ENCODE peak calls at places on chromosomes 7 and 10, in four cellular contexts. One of them, this sample, is unnamed.

GRCh38 chr7:107267138-107267537 is 98.3 kb downstream of the HBP1 start:
- DNase-seq in PC-3: no peak
- DNase-seq in naive thymus-derived CD4-positive, alpha-beta T cell: no peak
- DNase-seq in lower lobe of right lung: no peak
- DNase-seq in this sample: no peak

GRCh38 chr7:51224811-51225581 is 91.6 kb downstream of the COBL start:
- DNase-seq in lower lobe of right lung: peak
- DNase-seq in PC-3: peak
- DNase-seq in naive thymus-derived CD4-positive, alpha-beta T cell: no peak
- DNase-seq in this sample: no peak

GRCh38 chr7:102061981-102062390 is 224.7 kb upstream of the SH2B2 start:
- DNase-seq in PC-3: no peak
- DNase-seq in naive thymus-derived CD4-positive, alpha-beta T cell: peak
- DNase-seq in lower lobe of right lung: peak
- DNase-seq in this sample: no peak

GRCh38 chr10:35089641-35090161 is 440 bp downstream of the CUL2 start:
- DNase-seq in naive thymus-derived CD4-positive, alpha-beta T cell: no peak
- DNase-seq in lower lobe of right lung: no peak
- DNase-seq in PC-3: peak
- DNase-seq in this sample: peak

GRCh38 chr7:50348469-50349162 is 44.1 kb downstream of the IKZF1 start:
- DNase-seq in PC-3: no peak
- DNase-seq in lower lobe of right lung: no peak
- DNase-seq in naive thymus-derived CD4-positive, alpha-beta T cell: no peak
- DNase-seq in this sample: no peak

GRCh38 chr7:152899004-152899403 is 139.5 kb downstream of the ACTR3B start:
- DNase-seq in naive thymus-derived CD4-positive, alpha-beta T cell: no peak
- DNase-seq in PC-3: no peak
- DNase-seq in lower lobe of right lung: no peak
- DNase-seq in this sample: no peak

GRCh38 chr7:131281649-131282048 is 46.0 kb upstream of the MKLN1 start:
- DNase-seq in naive thymus-derived CD4-positive, alpha-beta T cell: no peak
- DNase-seq in PC-3: no peak
- DNase-seq in lower lobe of right lung: no peak
- DNase-seq in this sample: no peak

GRCh38 chr7:43737467-43738127 is 8.3 kb upstream of the COA1 start:
- DNase-seq in PC-3: no peak
- DNase-seq in naive thymus-derived CD4-positive, alpha-beta T cell: no peak
- DNase-seq in lower lobe of right lung: no peak
- DNase-seq in this sample: no peak

GRCh38 chr10:49408437-49409306 is 12.8 kb upstream of the DRGX start:
- DNase-seq in lower lobe of right lung: no peak
- DNase-seq in naive thymus-derived CD4-positive, alpha-beta T cell: no peak
- DNase-seq in PC-3: peak
- DNase-seq in this sample: no peak

GRCh38 chr10:23351914-23352313 is 7.3 kb upstream of the C10orf67 start:
- DNase-seq in naive thymus-derived CD4-positive, alpha-beta T cell: no peak
- DNase-seq in lower lobe of right lung: no peak
- DNase-seq in PC-3: peak
- DNase-seq in this sample: no peak

GRCh38 chr10:15313034-15313433 is 58.1 kb downstream of the FAM171A1 start:
- DNase-seq in naive thymus-derived CD4-positive, alpha-beta T cell: no peak
- DNase-seq in lower lobe of right lung: no peak
- DNase-seq in PC-3: no peak
- DNase-seq in this sample: no peak

GRCh38 chr7:31073486-31074383 is 21.6 kb downstream of the ADCYAP1R1 start:
- DNase-seq in lower lobe of right lung: peak
- DNase-seq in PC-3: peak
- DNase-seq in naive thymus-derived CD4-positive, alpha-beta T cell: no peak
- DNase-seq in this sample: no peak

GRCh38 chr10:72800000-72800740 is 93.4 kb upstream of the OIT3 start:
- DNase-seq in naive thymus-derived CD4-positive, alpha-beta T cell: no peak
- DNase-seq in lower lobe of right lung: no peak
- DNase-seq in PC-3: peak
- DNase-seq in this sample: no peak

GRCh38 chr7:84194484-84195260 is at the start of gene SEMA3A:
- DNase-seq in naive thymus-derived CD4-positive, alpha-beta T cell: peak
- DNase-seq in PC-3: peak
- DNase-seq in lower lobe of right lung: no peak
- DNase-seq in this sample: peak

GRCh38 chr7:2939193-2939885 is 95.2 kb upstream of the GNA12 start:
- DNase-seq in naive thymus-derived CD4-positive, alpha-beta T cell: no peak
- DNase-seq in PC-3: peak
- DNase-seq in lower lobe of right lung: peak
- DNase-seq in this sample: no peak

GRCh38 chr7:11540271-11540761 is 291.7 kb downstream of the THSD7A start:
- DNase-seq in lower lobe of right lung: no peak
- DNase-seq in naive thymus-derived CD4-positive, alpha-beta T cell: no peak
- DNase-seq in PC-3: peak
- DNase-seq in this sample: no peak

GRCh38 chr7:4939971-4940720 is 18.8 kb downstream of the MMD2 start:
- DNase-seq in PC-3: no peak
- DNase-seq in naive thymus-derived CD4-positive, alpha-beta T cell: no peak
- DNase-seq in lower lobe of right lung: no peak
- DNase-seq in this sample: no peak

GRCh38 chr7:106180721-106181120 is 68.6 kb upstream of the SYPL1 start:
- DNase-seq in lower lobe of right lung: no peak
- DNase-seq in PC-3: no peak
- DNase-seq in naive thymus-derived CD4-positive, alpha-beta T cell: no peak
- DNase-seq in this sample: no peak

GRCh38 chr7:23514755-23515154 is 17.0 kb downstream of the TRA2A start:
- DNase-seq in naive thymus-derived CD4-positive, alpha-beta T cell: no peak
- DNase-seq in lower lobe of right lung: no peak
- DNase-seq in PC-3: no peak
- DNase-seq in this sample: no peak

GRCh38 chr7:116438274-116438673 is 61.3 kb upstream of the CAV2 start:
- DNase-seq in PC-3: peak
- DNase-seq in lower lobe of right lung: no peak
- DNase-seq in naive thymus-derived CD4-positive, alpha-beta T cell: no peak
- DNase-seq in this sample: no peak

GRCh38 chr10:25504838-25505237 is 330.0 kb downstream of the GPR158 start:
- DNase-seq in PC-3: no peak
- DNase-seq in naive thymus-derived CD4-positive, alpha-beta T cell: no peak
- DNase-seq in lower lobe of right lung: no peak
- DNase-seq in this sample: no peak

GRCh38 chr7:92778972-92779371 is 57.4 kb downstream of the CDK6 start:
- DNase-seq in lower lobe of right lung: no peak
- DNase-seq in naive thymus-derived CD4-positive, alpha-beta T cell: no peak
- DNase-seq in PC-3: no peak
- DNase-seq in this sample: no peak

GRCh38 chr10:92087750-92088395 is 164.3 kb downstream of the BTAF1 start:
- DNase-seq in PC-3: peak
- DNase-seq in naive thymus-derived CD4-positive, alpha-beta T cell: no peak
- DNase-seq in lower lobe of right lung: peak
- DNase-seq in this sample: peak

GRCh38 chr7:26197153-26198115 is 3.1 kb downstream of the HNRNPA2B1 start:
- DNase-seq in PC-3: no peak
- DNase-seq in lower lobe of right lung: no peak
- DNase-seq in naive thymus-derived CD4-positive, alpha-beta T cell: no peak
- DNase-seq in this sample: no peak

GRCh38 chr10:132685121-132685891 is 100.6 kb downstream of the NKX6-2 start:
- DNase-seq in naive thymus-derived CD4-positive, alpha-beta T cell: no peak
- DNase-seq in lower lobe of right lung: peak
- DNase-seq in PC-3: peak
- DNase-seq in this sample: no peak

GRCh38 chr10:29630205-29631048 is 4.3 kb downstream of the SVIL start:
- DNase-seq in PC-3: peak
- DNase-seq in naive thymus-derived CD4-positive, alpha-beta T cell: no peak
- DNase-seq in lower lobe of right lung: no peak
- DNase-seq in this sample: no peak

GRCh38 chr10:92571649-92572048 is 2.2 kb downstream of the IDE start:
- DNase-seq in naive thymus-derived CD4-positive, alpha-beta T cell: no peak
- DNase-seq in lower lobe of right lung: no peak
- DNase-seq in PC-3: no peak
- DNase-seq in this sample: no peak

GRCh38 chr7:43337811-43338210 is 225.4 kb downstream of the HECW1 start:
- DNase-seq in naive thymus-derived CD4-positive, alpha-beta T cell: no peak
- DNase-seq in lower lobe of right lung: no peak
- DNase-seq in PC-3: no peak
- DNase-seq in this sample: no peak

GRCh38 chr10:80182986-80183385 is 22.4 kb downstream of the ANXA11 start:
- DNase-seq in naive thymus-derived CD4-positive, alpha-beta T cell: no peak
- DNase-seq in lower lobe of right lung: no peak
- DNase-seq in PC-3: no peak
- DNase-seq in this sample: no peak

GRCh38 chr7:46156835-46157234 is 235.8 kb upstream of the IGFBP3 start:
- DNase-seq in lower lobe of right lung: no peak
- DNase-seq in PC-3: no peak
- DNase-seq in naive thymus-derived CD4-positive, alpha-beta T cell: no peak
- DNase-seq in this sample: no peak

GRCh38 chr10:78813526-78814429 is 255.0 kb upstream of the ZMIZ1 start:
- DNase-seq in lower lobe of right lung: no peak
- DNase-seq in PC-3: no peak
- DNase-seq in naive thymus-derived CD4-positive, alpha-beta T cell: no peak
- DNase-seq in this sample: no peak

GRCh38 chr7:98955992-98956391 is 77.7 kb downstream of the TRRAP start:
- DNase-seq in lower lobe of right lung: no peak
- DNase-seq in PC-3: no peak
- DNase-seq in naive thymus-derived CD4-positive, alpha-beta T cell: no peak
- DNase-seq in this sample: no peak

GRCh38 chr10:69474688-69475432 is 23.6 kb downstream of the TSPAN15 start:
- DNase-seq in PC-3: peak
- DNase-seq in lower lobe of right lung: no peak
- DNase-seq in naive thymus-derived CD4-positive, alpha-beta T cell: no peak
- DNase-seq in this sample: no peak

GRCh38 chr7:111238891-111239290 is 148.0 kb downstream of the LRRN3 start:
- DNase-seq in naive thymus-derived CD4-positive, alpha-beta T cell: no peak
- DNase-seq in lower lobe of right lung: no peak
- DNase-seq in PC-3: no peak
- DNase-seq in this sample: no peak

GRCh38 chr10:131901181-131901829 is 497 bp downstream of the PPP2R2D start:
- DNase-seq in PC-3: no peak
- DNase-seq in lower lobe of right lung: peak
- DNase-seq in naive thymus-derived CD4-positive, alpha-beta T cell: peak
- DNase-seq in this sample: peak

GRCh38 chr10:86044029-86044428 is 322.6 kb downstream of the GRID1 start:
- DNase-seq in PC-3: no peak
- DNase-seq in naive thymus-derived CD4-positive, alpha-beta T cell: no peak
- DNase-seq in lower lobe of right lung: no peak
- DNase-seq in this sample: no peak

GRCh38 chr7:127782550-127783266 is 130.7 kb downstream of the SND1 start:
- DNase-seq in PC-3: no peak
- DNase-seq in naive thymus-derived CD4-positive, alpha-beta T cell: no peak
- DNase-seq in lower lobe of right lung: no peak
- DNase-seq in this sample: no peak

GRCh38 chr10:50594012-50594411 is 29.7 kb downstream of the SGMS1 start:
- DNase-seq in PC-3: peak
- DNase-seq in naive thymus-derived CD4-positive, alpha-beta T cell: no peak
- DNase-seq in lower lobe of right lung: no peak
- DNase-seq in this sample: no peak

GRCh38 chr10:1653321-1653720 is 84.0 kb downstream of the ADARB2 start:
- DNase-seq in naive thymus-derived CD4-positive, alpha-beta T cell: no peak
- DNase-seq in PC-3: no peak
- DNase-seq in lower lobe of right lung: no peak
- DNase-seq in this sample: no peak
- H3K27ac ChIP-seq in naive thymus-derived CD4-positive, alpha-beta T cell: no peak
- H3K27ac ChIP-seq in PC-3: no peak
- H3K27ac ChIP-seq in lower lobe of right lung: no peak
- H3K27ac ChIP-seq in this sample: no peak

GRCh38 chr7:139716156-139716942 is 61.4 kb downstream of the HIPK2 start:
- DNase-seq in naive thymus-derived CD4-positive, alpha-beta T cell: no peak
- DNase-seq in PC-3: no peak
- DNase-seq in lower lobe of right lung: no peak
- DNase-seq in this sample: no peak

GRCh38 chr7:139713061-139713460 is 64.7 kb downstream of the HIPK2 start:
- DNase-seq in lower lobe of right lung: no peak
- DNase-seq in PC-3: no peak
- DNase-seq in naive thymus-derived CD4-positive, alpha-beta T cell: no peak
- DNase-seq in this sample: no peak

GRCh38 chr7:139713835-139714162 is 64.0 kb downstream of the HIPK2 start:
- DNase-seq in naive thymus-derived CD4-positive, alpha-beta T cell: no peak
- DNase-seq in lower lobe of right lung: no peak
- DNase-seq in PC-3: no peak
- DNase-seq in this sample: no peak

GRCh38 chr7:139714163-139714901 is 63.5 kb downstream of the HIPK2 start:
- DNase-seq in naive thymus-derived CD4-positive, alpha-beta T cell: no peak
- DNase-seq in PC-3: no peak
- DNase-seq in lower lobe of right lung: peak
- DNase-seq in this sample: no peak

GRCh38 chr7:139715194-139715815 is 62.5 kb downstream of the HIPK2 start:
- DNase-seq in naive thymus-derived CD4-positive, alpha-beta T cell: no peak
- DNase-seq in lower lobe of right lung: no peak
- DNase-seq in PC-3: no peak
- DNase-seq in this sample: no peak
- H3K27ac ChIP-seq in naive thymus-derived CD4-positive, alpha-beta T cell: no peak
- H3K27ac ChIP-seq in lower lobe of right lung: peak
- H3K27ac ChIP-seq in PC-3: no peak
- H3K27ac ChIP-seq in this sample: no peak

GRCh38 chr10:931326-932318 is at the start of gene LARP4B:
- DNase-seq in PC-3: peak
- DNase-seq in naive thymus-derived CD4-positive, alpha-beta T cell: peak
- DNase-seq in lower lobe of right lung: peak
- DNase-seq in this sample: peak

GRCh38 chr10:930415-931325 is 835 bp downstream of the LARP4B start:
- DNase-seq in naive thymus-derived CD4-positive, alpha-beta T cell: no peak
- DNase-seq in lower lobe of right lung: peak
- DNase-seq in PC-3: peak
- DNase-seq in this sample: peak

GRCh38 chr10:938954-939678 is 7.6 kb upstream of the LARP4B start:
- DNase-seq in naive thymus-derived CD4-positive, alpha-beta T cell: no peak
- DNase-seq in PC-3: no peak
- DNase-seq in lower lobe of right lung: no peak
- DNase-seq in this sample: peak

GRCh38 chr10:932589-932988 is 1.1 kb upstream of the LARP4B start:
- DNase-seq in PC-3: no peak
- DNase-seq in naive thymus-derived CD4-positive, alpha-beta T cell: no peak
- DNase-seq in lower lobe of right lung: peak
- DNase-seq in this sample: no peak

GRCh38 chr10:934746-935406 is 3.4 kb upstream of the LARP4B start:
- DNase-seq in PC-3: no peak
- DNase-seq in naive thymus-derived CD4-positive, alpha-beta T cell: no peak
- DNase-seq in lower lobe of right lung: no peak
- DNase-seq in this sample: no peak
- H3K27ac ChIP-seq in PC-3: no peak
- H3K27ac ChIP-seq in naive thymus-derived CD4-positive, alpha-beta T cell: no peak
- H3K27ac ChIP-seq in lower lobe of right lung: no peak
- H3K27ac ChIP-seq in this sample: no peak

DNA sequence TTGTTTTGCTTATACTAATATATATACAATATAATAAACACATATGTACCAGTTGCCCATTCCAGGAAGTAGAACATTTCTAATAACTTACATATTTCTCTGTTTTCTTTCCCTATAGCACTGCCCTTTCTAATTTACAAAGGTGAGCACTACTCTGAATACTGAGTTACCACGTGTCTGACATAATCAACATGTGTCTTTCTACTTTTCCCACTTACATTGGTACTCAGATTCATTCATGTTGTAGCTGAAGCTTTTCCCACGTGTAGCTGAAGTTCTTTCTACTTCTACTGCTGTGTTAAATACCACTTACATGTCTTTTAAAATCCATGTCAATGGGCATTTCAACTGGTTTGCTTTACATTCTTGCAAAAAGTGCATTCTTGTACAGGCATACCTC is 317.3 kb downstream of the DGKB start:
- DNase-seq in naive thymus-derived CD4-positive, alpha-beta T cell: no peak
- DNase-seq in PC-3: no peak
- DNase-seq in lower lobe of right lung: no peak
- DNase-seq in this sample: no peak
- H3K27ac ChIP-seq in naive thymus-derived CD4-positive, alpha-beta T cell: no peak
- H3K27ac ChIP-seq in PC-3: no peak
- H3K27ac ChIP-seq in lower lobe of right lung: no peak
- H3K27ac ChIP-seq in this sample: no peak